ENCODE peak calls at places on chromosomes 4 and X, in eight cellular contexts. T is heart left ventricle, A is GM13976, Z is A172, F is A549, W is adipocyte, J is NCI-H345, S is H7. O is an unnamed sample.

GRCh38 chrX:16320765-16321355 is 153.6 kb downstream of the MAGEB17 start:
- DNase-seq in T (no peak), A (no peak), Z (peak), F (no peak), W (peak), J (no peak), S (no peak), O (no peak)

GRCh38 chr4:143711543-143712159 is 11.2 kb upstream of the FREM3 start:
- DNase-seq in T (no peak), A (no peak), Z (no peak), F (no peak), W (no peak), J (no peak), S (peak), O (no peak)

GRCh38 chr4:108141213-108142045 is 27.3 kb downstream of the LEF1 start:
- DNase-seq in T (no peak), A (peak), Z (no peak), F (no peak), W (peak), J (no peak), S (no peak), O (no peak)

GRCh38 chrX:357693-358471 is 28.8 kb downstream of the PPP2R3B start:
- DNase-seq in T (no peak), A (no peak), Z (peak), F (no peak), W (no peak), J (no peak), S (no peak), O (no peak)

GRCh38 chr4:118141240-118141639 is 107.0 kb downstream of the NDST3 start:
- DNase-seq in T (no peak), A (no peak), Z (no peak), F (no peak), W (no peak), J (no peak), S (peak), O (no peak)

GRCh38 chr4:40739347-40739746 is 10.4 kb upstream of the NSUN7 start:
- DNase-seq in T (no peak), A (no peak), Z (no peak), F (no peak), W (no peak), J (no peak), S (no peak), O (no peak)

GRCh38 chr4:147994491-147995385 is 262.9 kb downstream of the ARHGAP10 start:
- DNase-seq in T (no peak), A (no peak), Z (no peak), F (no peak), W (peak), J (no peak), S (no peak), O (no peak)

GRCh38 chr4:157779084-157779483 is 393.7 kb downstream of the GASK1B start:
- DNase-seq in T (no peak), A (no peak), Z (no peak), F (no peak), W (no peak), J (peak), S (no peak), O (no peak)

GRCh38 chr4:41050116-41050515 is 164.2 kb downstream of the APBB2 start:
- DNase-seq in T (no peak), A (no peak), Z (no peak), F (no peak), W (no peak), J (no peak), S (no peak), O (no peak)

GRCh38 chr4:23827971-23828680 is 61.7 kb downstream of the PPARGC1A start:
- DNase-seq in T (no peak), A (no peak), Z (peak), F (no peak), W (no peak), J (no peak), S (no peak), O (no peak)

GRCh38 chrX:105211051-105211575 is 9.4 kb downstream of the TEX13A start:
- DNase-seq in T (no peak), A (no peak), Z (no peak), F (no peak), W (peak), J (no peak), S (no peak), O (no peak)

GRCh38 chr4:3827616-3828492 is 61.7 kb downstream of the ADRA2C start:
- DNase-seq in T (peak), A (no peak), Z (peak), F (peak), W (peak), J (peak), S (no peak), O (peak)

GRCh38 chr4:86594559-86595425 is 677 bp downstream of the PTPN13 start:
- DNase-seq in T (peak), A (peak), Z (peak), F (peak), W (peak), J (peak), S (peak), O (peak)

GRCh38 chr4:40842318-40842717 is 92.6 kb downstream of the NSUN7 start:
- DNase-seq in T (no peak), A (no peak), Z (no peak), F (no peak), W (no peak), J (peak), S (no peak), O (no peak)

GRCh38 chr4:21879187-21879586 is 69.4 kb downstream of the KCNIP4 start:
- DNase-seq in T (no peak), A (no peak), Z (peak), F (no peak), W (no peak), J (no peak), S (peak), O (peak)

GRCh38 chr4:27381806-27382205 is 521.2 kb downstream of the STIM2 start:
- DNase-seq in T (no peak), A (no peak), Z (peak), F (no peak), W (no peak), J (peak), S (peak), O (no peak)

GRCh38 chr4:19164334-19164733 is 1087.4 kb upstream of the SLIT2 start:
- DNase-seq in T (no peak), A (no peak), Z (no peak), F (no peak), W (no peak), J (no peak), S (no peak), O (no peak)

GRCh38 chr4:37601527-37601926 is 84.6 kb downstream of the RELL1 start:
- DNase-seq in T (no peak), A (no peak), Z (peak), F (no peak), W (peak), J (no peak), S (no peak), O (peak)

GRCh38 chrX:48956728-48957414 is 536 bp downstream of the OTUD5 start:
- DNase-seq in T (peak), A (no peak), Z (no peak), F (no peak), W (peak), J (no peak), S (peak), O (no peak)

GRCh38 chr4:189845145-189845846 is 95.4 kb upstream of the FRG1 start:
- DNase-seq in T (no peak), A (no peak), Z (peak), F (no peak), W (peak), J (no peak), S (no peak), O (no peak)

GRCh38 chr4:24475756-24476155 is 108.6 kb downstream of the DHX15 start:
- DNase-seq in T (no peak), A (no peak), Z (no peak), F (no peak), W (no peak), J (no peak), S (peak), O (no peak)

GRCh38 chr4:1501754-1502500 is 95.7 kb upstream of the NKX1-1 start:
- DNase-seq in T (no peak), A (no peak), Z (no peak), F (no peak), W (no peak), J (no peak), S (no peak), O (no peak)

GRCh38 chr4:189087981-189088380 is 852.7 kb upstream of the FRG1 start:
- DNase-seq in T (no peak), A (no peak), Z (no peak), F (no peak), W (no peak), J (no peak), S (no peak), O (no peak)

GRCh38 chr4:73440653-73441052 is 4.6 kb downstream of the AFP start:
- DNase-seq in T (no peak), A (no peak), Z (no peak), F (no peak), W (no peak), J (no peak), S (no peak), O (no peak)

GRCh38 chr4:142407569-142407968 is 438.5 kb downstream of the INPP4B start:
- DNase-seq in T (no peak), A (no peak), Z (peak), F (no peak), W (peak), J (no peak), S (no peak), O (no peak)

O was measured in PC-9.